ENCODE peak calls at places on chromosomes 16 and 17, in five cellular contexts. Q, L, F, O and U are unnamed samples.

GRCh38 chr16:24988593-24989338 is 26.4 kb downstream of the ARHGAP17 start:
- DNase-seq in Q (no peak), L (peak), F (no peak), O (peak), U (no peak)

GRCh38 chr17:74566132-74566753 is 1.1 kb downstream of the CD300H start:
- DNase-seq in Q (peak), L (no peak), F (no peak), O (peak), U (peak)

GRCh38 chr16:24771779-24772157 is 42.3 kb downstream of the TNRC6A start:
- DNase-seq in Q (no peak), L (no peak), F (no peak), O (no peak), U (no peak)

GRCh38 chr17:9079461-9080103 is 58.3 kb downstream of the NTN1 start:
- DNase-seq in Q (peak), L (no peak), F (no peak), O (no peak), U (peak)

GRCh38 chr17:49316889-49317288 is 45.2 kb downstream of the ZNF652 start:
- DNase-seq in Q (no peak), L (no peak), F (no peak), O (no peak), U (no peak)

GRCh38 chr17:76744747-76745146 is 6.8 kb downstream of the MFSD11 start:
- DNase-seq in Q (no peak), L (no peak), F (no peak), O (no peak), U (no peak)

GRCh38 chr16:66928702-66929388 is 3.5 kb upstream of the RRAD start:
- DNase-seq in Q (no peak), L (no peak), F (no peak), O (peak), U (no peak)

GRCh38 chr16:21088646-21089538 is 61.8 kb downstream of the DNAH3 start:
- DNase-seq in Q (no peak), L (no peak), F (no peak), O (no peak), U (no peak)